ENCODE peak calls at places on chromosome 3, in four cellular contexts. One of them, this sample, is unnamed.

GRCh38 chr3:71875461-71875947 is 90.6 kb upstream of the PROK2 start:
- DNase-seq in K562: peak
- DNase-seq in GM12878: peak
- DNase-seq in H1: peak
- DNase-seq in this sample: peak

GRCh38 chr3:133238015-133238414 is 161.8 kb upstream of the BFSP2 start:
- DNase-seq in K562: no peak
- DNase-seq in GM12878: no peak
- DNase-seq in H1: no peak
- DNase-seq in this sample: no peak

GRCh38 chr3:126442849-126443229 is 32.9 kb downstream of the ZXDC start:
- DNase-seq in K562: no peak
- DNase-seq in GM12878: no peak
- DNase-seq in H1: no peak
- DNase-seq in this sample: no peak

GRCh38 chr3:14288168-14288788 is 109.7 kb downstream of the LSM3 start:
- DNase-seq in K562: no peak
- DNase-seq in GM12878: no peak
- DNase-seq in H1: no peak
- DNase-seq in this sample: no peak

GRCh38 chr3:23960649-23961048 is 15.6 kb downstream of the NR1D2 start:
- DNase-seq in K562: no peak
- DNase-seq in GM12878: no peak
- DNase-seq in H1: no peak
- DNase-seq in this sample: no peak

GRCh38 chr3:61573441-61573840 is 12.1 kb downstream of the PTPRG start:
- DNase-seq in K562: no peak
- DNase-seq in GM12878: no peak
- DNase-seq in H1: no peak
- DNase-seq in this sample: no peak

GRCh38 chr3:43053291-43053690 is 52.6 kb downstream of the POMGNT2 start:
- DNase-seq in K562: no peak
- DNase-seq in GM12878: no peak
- DNase-seq in H1: no peak
- DNase-seq in this sample: no peak

GRCh38 chr3:121552379-121552778 is 6.6 kb upstream of the POLQ start:
- DNase-seq in K562: no peak
- DNase-seq in GM12878: no peak
- DNase-seq in H1: no peak
- DNase-seq in this sample: no peak

GRCh38 chr3:129481783-129482332 is 41.8 kb downstream of the IFT122 start:
- DNase-seq in K562: peak
- DNase-seq in GM12878: no peak
- DNase-seq in H1: no peak
- DNase-seq in this sample: no peak

GRCh38 chr3:38658886-38659285 is 9.4 kb upstream of the SCN5A start:
- DNase-seq in K562: no peak
- DNase-seq in GM12878: no peak
- DNase-seq in H1: no peak
- DNase-seq in this sample: no peak

GRCh38 chr3:76324101-76324500 is 538.8 kb upstream of the ZNF717 start:
- DNase-seq in K562: no peak
- DNase-seq in GM12878: no peak
- DNase-seq in H1: no peak
- DNase-seq in this sample: no peak

GRCh38 chr3:117202415-117202814 is 492.8 kb downstream of the TUSC7 start:
- DNase-seq in K562: no peak
- DNase-seq in GM12878: no peak
- DNase-seq in H1: no peak
- DNase-seq in this sample: no peak

GRCh38 chr3:183064475-183064874 is 34.8 kb downstream of the MCCC1 start:
- DNase-seq in K562: no peak
- DNase-seq in GM12878: no peak
- DNase-seq in H1: peak
- DNase-seq in this sample: no peak

GRCh38 chr3:108153451-108153981 is 62.7 kb upstream of the CD47 start:
- DNase-seq in K562: peak
- DNase-seq in GM12878: no peak
- DNase-seq in H1: peak
- DNase-seq in this sample: peak

GRCh38 chr3:178588593-178588992 is 52.4 kb downstream of the KCNMB2 start:
- DNase-seq in K562: no peak
- DNase-seq in GM12878: no peak
- DNase-seq in H1: no peak
- DNase-seq in this sample: no peak

DNA sequence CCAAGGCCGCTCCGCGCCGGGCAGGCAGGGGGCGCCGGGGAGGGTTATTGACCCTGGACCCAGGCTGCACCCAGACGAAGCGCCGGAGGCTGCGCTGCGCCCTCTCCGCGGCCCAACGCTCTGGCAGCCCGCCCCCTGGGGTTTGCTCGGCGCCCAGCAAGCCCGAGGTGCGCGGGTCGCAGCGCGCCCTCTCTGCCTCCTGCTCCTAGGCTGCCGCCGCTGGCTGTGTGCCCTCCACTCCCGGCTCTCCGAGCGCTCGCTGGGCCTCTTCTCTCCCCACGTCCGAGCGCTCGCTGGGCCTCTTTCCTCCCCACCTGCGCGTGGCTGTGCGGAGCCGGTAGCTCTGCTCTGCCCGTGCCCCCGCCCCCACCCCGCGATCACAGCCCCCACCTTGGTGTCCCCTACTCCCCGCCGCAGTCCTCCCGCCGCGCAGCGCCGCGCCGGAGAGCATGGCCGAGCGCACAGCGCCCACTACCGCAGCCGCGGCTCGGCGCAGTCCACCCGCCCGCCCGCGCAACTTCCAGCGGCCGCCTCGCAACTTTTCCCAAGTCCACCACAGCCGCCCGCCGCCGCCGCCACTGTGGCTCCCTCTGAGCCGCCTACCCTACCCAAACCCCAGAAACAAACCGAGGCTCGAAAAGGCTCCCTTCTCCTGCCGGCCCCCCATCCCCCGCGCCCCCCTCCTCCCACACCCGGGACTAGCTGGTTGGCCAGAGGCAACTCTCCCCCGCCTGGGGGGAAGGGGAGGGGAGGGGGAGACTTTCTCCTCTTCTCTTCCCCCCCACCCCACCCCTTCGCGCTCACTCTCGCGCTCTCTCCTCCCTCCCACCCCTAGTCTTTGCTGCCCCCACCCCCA is 1.1 kb downstream of the MECOM start:
- DNase-seq in K562: peak
- DNase-seq in GM12878: no peak
- DNase-seq in H1: no peak
- DNase-seq in this sample: peak
- TF ChIP-seq ZNF274 in K562: no peak
- TF ChIP-seq ZNF274 in GM12878: no peak
- TF ChIP-seq ZNF274 in H1: no peak
- TF ChIP-seq ZNF274 in this sample: no peak

GRCh38 chr3:146679191-146679590 is 74.0 kb upstream of the PLSCR5 start:
- DNase-seq in K562: no peak
- DNase-seq in GM12878: no peak
- DNase-seq in H1: no peak
- DNase-seq in this sample: no peak

GRCh38 chr3:146680602-146681001 is 75.5 kb upstream of the PLSCR5 start:
- DNase-seq in K562: no peak
- DNase-seq in GM12878: no peak
- DNase-seq in H1: no peak
- DNase-seq in this sample: no peak

GRCh38 chr3:146679995-146680394 is 74.8 kb upstream of the PLSCR5 start:
- DNase-seq in K562: no peak
- DNase-seq in GM12878: no peak
- DNase-seq in H1: no peak
- DNase-seq in this sample: no peak

GRCh38 chr3:146685050-146685814 is 80.1 kb upstream of the PLSCR5 start:
- DNase-seq in K562: no peak
- DNase-seq in GM12878: no peak
- DNase-seq in H1: no peak
- DNase-seq in this sample: no peak

DNA sequence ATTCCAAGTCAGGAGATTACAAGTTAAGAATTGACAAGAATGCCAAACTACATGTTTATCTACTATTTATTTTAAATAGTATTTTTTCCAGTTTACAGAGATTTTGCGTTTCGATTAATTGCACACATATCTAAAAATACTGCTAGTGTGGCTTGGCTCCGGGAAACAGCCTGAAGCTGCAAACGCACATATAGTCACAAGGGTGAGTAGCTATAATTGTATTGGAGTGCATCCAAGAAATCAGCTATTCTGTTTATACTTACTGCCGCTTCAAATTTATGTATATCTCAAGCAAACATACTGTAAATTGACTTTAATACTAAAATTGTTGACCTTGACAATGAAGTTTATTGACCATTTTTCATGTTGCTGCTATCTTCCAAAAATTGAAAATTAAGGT is 77.0 kb upstream of the PLSCR5 start:
- DNase-seq in K562: no peak
- DNase-seq in GM12878: no peak
- DNase-seq in H1: no peak
- DNase-seq in this sample: no peak
- TF ChIP-seq EGR1 in K562: no peak
- TF ChIP-seq EGR1 in GM12878: no peak
- TF ChIP-seq EGR1 in H1: no peak
- TF ChIP-seq EGR1 in this sample: no peak

GRCh38 chr3:172145287-172145686 is 105.9 kb downstream of the FNDC3B start:
- DNase-seq in K562: no peak
- DNase-seq in GM12878: peak
- DNase-seq in H1: no peak
- DNase-seq in this sample: no peak
- H3K27ac ChIP-seq in K562: no peak
- H3K27ac ChIP-seq in GM12878: peak
- H3K27ac ChIP-seq in H1: no peak
- H3K27ac ChIP-seq in this sample: no peak

GRCh38 chr3:11001020-11001657 is 8.6 kb downstream of the SLC6A1 start:
- DNase-seq in K562: peak
- DNase-seq in GM12878: no peak
- DNase-seq in H1: no peak
- DNase-seq in this sample: no peak
- TF ChIP-seq ZNF274 in K562: no peak
- TF ChIP-seq ZNF274 in GM12878: no peak
- TF ChIP-seq ZNF274 in H1: no peak
- TF ChIP-seq ZNF274 in this sample: no peak

GRCh38 chr3:168049366-168049974 is 46.3 kb downstream of the GOLIM4 start:
- DNase-seq in K562: no peak
- DNase-seq in GM12878: no peak
- DNase-seq in H1: no peak
- DNase-seq in this sample: no peak
- TF ChIP-seq EGR1 in K562: no peak
- TF ChIP-seq EGR1 in GM12878: no peak
- TF ChIP-seq EGR1 in H1: no peak
- TF ChIP-seq EGR1 in this sample: no peak

GRCh38 chr3:12957824-12958792 is 115.1 kb downstream of the IQSEC1 start:
- DNase-seq in K562: no peak
- DNase-seq in GM12878: no peak
- DNase-seq in H1: no peak
- DNase-seq in this sample: no peak
- H3K27ac ChIP-seq in K562: no peak
- H3K27ac ChIP-seq in GM12878: no peak
- H3K27ac ChIP-seq in H1: no peak
- H3K27ac ChIP-seq in this sample: no peak

DNA sequence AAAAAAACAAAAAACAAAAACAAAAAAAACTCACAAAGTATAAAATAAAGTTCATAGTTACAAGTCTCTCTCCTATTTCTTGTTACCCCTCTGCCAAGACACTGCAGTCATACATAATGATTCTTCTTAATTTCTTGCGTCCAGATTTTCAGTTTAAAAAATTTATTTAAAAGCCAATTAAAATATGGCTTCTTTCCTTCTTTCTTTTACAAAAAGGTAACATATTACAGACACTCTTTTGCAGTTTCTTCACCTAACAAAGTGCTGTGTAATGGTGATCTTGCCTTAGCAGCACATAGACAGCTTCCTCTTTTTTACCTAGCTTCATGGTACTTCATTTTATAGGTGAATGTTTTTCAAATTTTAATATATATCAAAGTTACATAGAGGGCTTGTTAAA is 136.1 kb upstream of the SGO1 start:
- DNase-seq in K562: no peak
- DNase-seq in GM12878: no peak
- DNase-seq in H1: no peak
- DNase-seq in this sample: no peak
- TF ChIP-seq ZNF274 in K562: no peak
- TF ChIP-seq ZNF274 in GM12878: no peak
- TF ChIP-seq ZNF274 in H1: no peak
- TF ChIP-seq ZNF274 in this sample: no peak